ENCODE peak calls at places on chromosomes 13 and 19, in eight cellular contexts. Y is memory B cell; A is activated CD8-positive, alpha-beta memory T cell treated with anti-CD3 and anti-CD28 coated beads for 48 hours; G is left colon; M is GM12865; R is stimulated activated CD4-positive, alpha-beta T cell treated with anti-CD3 and anti-CD28 coated beads, Interleukin-1b, Interleukin-23, amount 100 ng/mL, for 1 hour; I is C1 segment of cervical spinal cord; W is astrocyte of the cerebellum. Q is an unnamed sample.

GRCh38 chr19:29963576-29963975 is 21.5 kb downstream of the URI1 start:
- DNase-seq in Y (no peak), A (no peak), G (no peak), M (no peak), R (no peak), I (no peak), W (no peak), Q (no peak)

GRCh38 chr13:88751994-88752393 is 1080.8 kb downstream of the SLITRK5 start:
- DNase-seq in Y (no peak), A (no peak), G (no peak), M (no peak), R (no peak), I (no peak), W (no peak), Q (no peak)

GRCh38 chr13:20058476-20058875 is 99.9 kb downstream of the ZMYM2 start:
- DNase-seq in Y (no peak), A (no peak), G (no peak), M (no peak), R (no peak), I (no peak), W (no peak), Q (no peak)

GRCh38 chr19:45350477-45351058 is 10.0 kb downstream of the KLC3 start:
- DNase-seq in Y (no peak), A (no peak), G (no peak), M (no peak), R (no peak), I (no peak), W (no peak), Q (no peak)

GRCh38 chr19:45075215-45076028 is 856 bp downstream of the ZNF296 start:
- DNase-seq in Y (peak), A (no peak), G (peak), M (peak), R (no peak), I (peak), W (no peak), Q (no peak)

GRCh38 chr13:40236566-40237168 is 429.8 kb downstream of the FOXO1 start:
- DNase-seq in Y (no peak), A (no peak), G (no peak), M (no peak), R (no peak), I (no peak), W (no peak), Q (no peak)

GRCh38 chr19:58400638-58400915 is 5.1 kb downstream of the RNF225 start:
- DNase-seq in Y (no peak), A (no peak), G (no peak), M (no peak), R (no peak), I (no peak), W (no peak), Q (no peak)

GRCh38 chr13:51541809-51542258 is 42.4 kb upstream of the WDFY2 start:
- DNase-seq in Y (no peak), A (no peak), G (no peak), M (no peak), R (no peak), I (no peak), W (no peak), Q (no peak)

GRCh38 chr19:4525563-4526002 is 7.3 kb upstream of the PLIN4 start:
- DNase-seq in Y (no peak), A (no peak), G (no peak), M (no peak), R (no peak), I (no peak), W (no peak), Q (no peak)

GRCh38 chr13:51212808-51213728 is 9.1 kb upstream of the FAM124A start:
- DNase-seq in Y (no peak), A (no peak), G (no peak), M (no peak), R (no peak), I (no peak), W (no peak), Q (no peak)

GRCh38 chr13:113759525-113760137 is 605 bp downstream of the TMEM255B start:
- DNase-seq in Y (no peak), A (no peak), G (no peak), M (no peak), R (no peak), I (no peak), W (no peak), Q (no peak)

GRCh38 chr19:41234512-41235208 is 15.6 kb downstream of the AXL start:
- DNase-seq in Y (no peak), A (no peak), G (no peak), M (no peak), R (no peak), I (no peak), W (no peak), Q (no peak)

GRCh38 chr19:56167064-56167578 is 8.7 kb upstream of the GALP start:
- DNase-seq in Y (no peak), A (no peak), G (no peak), M (no peak), R (no peak), I (no peak), W (no peak), Q (no peak)

GRCh38 chr13:24931450-24932217 is 164.3 kb upstream of the PABPC3 start:
- DNase-seq in Y (no peak), A (no peak), G (no peak), M (no peak), R (no peak), I (no peak), W (no peak), Q (no peak)

GRCh38 chr19:46813570-46814358 is 25.4 kb upstream of the SLC1A5 start:
- DNase-seq in Y (no peak), A (no peak), G (peak), M (no peak), R (no peak), I (peak), W (no peak), Q (peak)

GRCh38 chr19:6779204-6779603 is 6.7 kb downstream of the VAV1 start:
- DNase-seq in Y (no peak), A (no peak), G (no peak), M (no peak), R (no peak), I (no peak), W (no peak), Q (no peak)

GRCh38 chr19:31627824-31628223 is 278.6 kb upstream of the TSHZ3 start:
- DNase-seq in Y (no peak), A (no peak), G (no peak), M (no peak), R (no peak), I (no peak), W (no peak), Q (no peak)

GRCh38 chr19:53553865-53554791 is 16.2 kb downstream of the ZNF331 start:
- DNase-seq in Y (peak), A (peak), G (peak), M (peak), R (peak), I (peak), W (peak), Q (no peak)

GRCh38 chr19:41362143-41362847 is 1.7 kb downstream of the B9D2 start:
- DNase-seq in Y (no peak), A (no peak), G (no peak), M (no peak), R (no peak), I (no peak), W (no peak), Q (no peak)

Q was measured in non-pigmented ciliary epithelial cell.